ENCODE peak calls at places on chromosomes 16 and 17, in six cellular contexts. One of them, this sample, is unnamed.

GRCh38 chr16:89350701-89351380 is 133.3 kb downstream of the ZNF778 start:
- DNase-seq in CD8-positive, alpha-beta memory T cell: no peak
- DNase-seq in uterus: no peak
- DNase-seq in activated naive CD4-positive, alpha-beta T cell treated with anti-CD3 and anti-CD28 coated beads, Interleukin-2, amount 10 ng/mL, durations not matched to agents 7 days and 5 days: no peak
- DNase-seq in AG09309: no peak
- DNase-seq in fibroblast of the aortic adventitia: no peak
- DNase-seq in this sample: no peak

GRCh38 chr16:75614247-75614897 is 8.7 kb downstream of the ADAT1 start:
- DNase-seq in CD8-positive, alpha-beta memory T cell: no peak
- DNase-seq in AG09309: no peak
- DNase-seq in fibroblast of the aortic adventitia: peak
- DNase-seq in activated naive CD4-positive, alpha-beta T cell treated with anti-CD3 and anti-CD28 coated beads, Interleukin-2, amount 10 ng/mL, durations not matched to agents 7 days and 5 days: no peak
- DNase-seq in uterus: no peak
- DNase-seq in this sample: no peak

GRCh38 chr16:11254913-11255736 is 879 bp downstream of the SOCS1 start:
- DNase-seq in activated naive CD4-positive, alpha-beta T cell treated with anti-CD3 and anti-CD28 coated beads, Interleukin-2, amount 10 ng/mL, durations not matched to agents 7 days and 5 days: peak
- DNase-seq in AG09309: no peak
- DNase-seq in fibroblast of the aortic adventitia: peak
- DNase-seq in uterus: peak
- DNase-seq in CD8-positive, alpha-beta memory T cell: peak
- DNase-seq in this sample: peak

GRCh38 chr17:79667121-79667715 is 56.4 kb upstream of the RBFOX3 start:
- DNase-seq in uterus: peak
- DNase-seq in CD8-positive, alpha-beta memory T cell: no peak
- DNase-seq in AG09309: no peak
- DNase-seq in activated naive CD4-positive, alpha-beta T cell treated with anti-CD3 and anti-CD28 coated beads, Interleukin-2, amount 10 ng/mL, durations not matched to agents 7 days and 5 days: no peak
- DNase-seq in fibroblast of the aortic adventitia: no peak
- DNase-seq in this sample: peak

GRCh38 chr17:36117505-36118382 is 14.1 kb downstream of the CCL4 start:
- DNase-seq in uterus: no peak
- DNase-seq in AG09309: no peak
- DNase-seq in fibroblast of the aortic adventitia: no peak
- DNase-seq in CD8-positive, alpha-beta memory T cell: no peak
- DNase-seq in activated naive CD4-positive, alpha-beta T cell treated with anti-CD3 and anti-CD28 coated beads, Interleukin-2, amount 10 ng/mL, durations not matched to agents 7 days and 5 days: no peak
- DNase-seq in this sample: no peak

GRCh38 chr17:79678091-79678731 is 52.5 kb upstream of the ENPP7 start:
- DNase-seq in fibroblast of the aortic adventitia: no peak
- DNase-seq in activated naive CD4-positive, alpha-beta T cell treated with anti-CD3 and anti-CD28 coated beads, Interleukin-2, amount 10 ng/mL, durations not matched to agents 7 days and 5 days: no peak
- DNase-seq in AG09309: no peak
- DNase-seq in uterus: no peak
- DNase-seq in CD8-positive, alpha-beta memory T cell: no peak
- DNase-seq in this sample: peak

GRCh38 chr17:1992541-1992940 is 32.6 kb downstream of the RTN4RL1 start:
- DNase-seq in fibroblast of the aortic adventitia: no peak
- DNase-seq in activated naive CD4-positive, alpha-beta T cell treated with anti-CD3 and anti-CD28 coated beads, Interleukin-2, amount 10 ng/mL, durations not matched to agents 7 days and 5 days: no peak
- DNase-seq in AG09309: no peak
- DNase-seq in CD8-positive, alpha-beta memory T cell: no peak
- DNase-seq in uterus: no peak
- DNase-seq in this sample: no peak

GRCh38 chr17:32112416-32112815 is 29.9 kb upstream of the RHOT1 start:
- DNase-seq in AG09309: no peak
- DNase-seq in fibroblast of the aortic adventitia: no peak
- DNase-seq in activated naive CD4-positive, alpha-beta T cell treated with anti-CD3 and anti-CD28 coated beads, Interleukin-2, amount 10 ng/mL, durations not matched to agents 7 days and 5 days: no peak
- DNase-seq in uterus: no peak
- DNase-seq in CD8-positive, alpha-beta memory T cell: no peak
- DNase-seq in this sample: no peak

GRCh38 chr16:65070831-65071230 is 51.0 kb downstream of the CDH11 start:
- DNase-seq in uterus: peak
- DNase-seq in CD8-positive, alpha-beta memory T cell: no peak
- DNase-seq in AG09309: peak
- DNase-seq in activated naive CD4-positive, alpha-beta T cell treated with anti-CD3 and anti-CD28 coated beads, Interleukin-2, amount 10 ng/mL, durations not matched to agents 7 days and 5 days: no peak
- DNase-seq in fibroblast of the aortic adventitia: peak
- DNase-seq in this sample: no peak

GRCh38 chr16:67726106-67727034 is 7.3 kb upstream of the GFOD2 start:
- DNase-seq in CD8-positive, alpha-beta memory T cell: no peak
- DNase-seq in uterus: no peak
- DNase-seq in AG09309: no peak
- DNase-seq in activated naive CD4-positive, alpha-beta T cell treated with anti-CD3 and anti-CD28 coated beads, Interleukin-2, amount 10 ng/mL, durations not matched to agents 7 days and 5 days: no peak
- DNase-seq in fibroblast of the aortic adventitia: no peak
- DNase-seq in this sample: no peak

GRCh38 chr17:50210249-50211225 is 9.1 kb upstream of the COL1A1 start:
- DNase-seq in AG09309: peak
- DNase-seq in uterus: peak
- DNase-seq in activated naive CD4-positive, alpha-beta T cell treated with anti-CD3 and anti-CD28 coated beads, Interleukin-2, amount 10 ng/mL, durations not matched to agents 7 days and 5 days: no peak
- DNase-seq in CD8-positive, alpha-beta memory T cell: no peak
- DNase-seq in fibroblast of the aortic adventitia: peak
- DNase-seq in this sample: peak

GRCh38 chr16:86515420-86515779 is 5.1 kb downstream of the FOXF1 start:
- DNase-seq in CD8-positive, alpha-beta memory T cell: no peak
- DNase-seq in AG09309: no peak
- DNase-seq in activated naive CD4-positive, alpha-beta T cell treated with anti-CD3 and anti-CD28 coated beads, Interleukin-2, amount 10 ng/mL, durations not matched to agents 7 days and 5 days: no peak
- DNase-seq in uterus: no peak
- DNase-seq in fibroblast of the aortic adventitia: no peak
- DNase-seq in this sample: peak

GRCh38 chr17:40763752-40764151 is 8.2 kb downstream of the KRT26 start:
- DNase-seq in CD8-positive, alpha-beta memory T cell: no peak
- DNase-seq in uterus: no peak
- DNase-seq in AG09309: no peak
- DNase-seq in activated naive CD4-positive, alpha-beta T cell treated with anti-CD3 and anti-CD28 coated beads, Interleukin-2, amount 10 ng/mL, durations not matched to agents 7 days and 5 days: no peak
- DNase-seq in fibroblast of the aortic adventitia: no peak
- DNase-seq in this sample: no peak

GRCh38 chr17:74950207-74950606 is 14.5 kb downstream of the OTOP3 start:
- DNase-seq in AG09309: no peak
- DNase-seq in CD8-positive, alpha-beta memory T cell: no peak
- DNase-seq in activated naive CD4-positive, alpha-beta T cell treated with anti-CD3 and anti-CD28 coated beads, Interleukin-2, amount 10 ng/mL, durations not matched to agents 7 days and 5 days: no peak
- DNase-seq in uterus: no peak
- DNase-seq in fibroblast of the aortic adventitia: no peak
- DNase-seq in this sample: peak

GRCh38 chr17:9239821-9240658 is 218.7 kb downstream of the NTN1 start:
- DNase-seq in uterus: peak
- DNase-seq in fibroblast of the aortic adventitia: peak
- DNase-seq in activated naive CD4-positive, alpha-beta T cell treated with anti-CD3 and anti-CD28 coated beads, Interleukin-2, amount 10 ng/mL, durations not matched to agents 7 days and 5 days: peak
- DNase-seq in AG09309: no peak
- DNase-seq in CD8-positive, alpha-beta memory T cell: peak
- DNase-seq in this sample: peak

GRCh38 chr17:28201315-28201714 is 117.7 kb upstream of the TMEM97 start:
- DNase-seq in CD8-positive, alpha-beta memory T cell: no peak
- DNase-seq in uterus: no peak
- DNase-seq in activated naive CD4-positive, alpha-beta T cell treated with anti-CD3 and anti-CD28 coated beads, Interleukin-2, amount 10 ng/mL, durations not matched to agents 7 days and 5 days: no peak
- DNase-seq in fibroblast of the aortic adventitia: no peak
- DNase-seq in AG09309: no peak
- DNase-seq in this sample: no peak

GRCh38 chr16:30805056-30805369 is 18.0 kb upstream of the ZNF629 start:
- DNase-seq in uterus: no peak
- DNase-seq in fibroblast of the aortic adventitia: no peak
- DNase-seq in AG09309: no peak
- DNase-seq in CD8-positive, alpha-beta memory T cell: no peak
- DNase-seq in activated naive CD4-positive, alpha-beta T cell treated with anti-CD3 and anti-CD28 coated beads, Interleukin-2, amount 10 ng/mL, durations not matched to agents 7 days and 5 days: peak
- DNase-seq in this sample: no peak

GRCh38 chr16:55120408-55120807 is 189.7 kb downstream of the IRX5 start:
- DNase-seq in uterus: no peak
- DNase-seq in AG09309: peak
- DNase-seq in activated naive CD4-positive, alpha-beta T cell treated with anti-CD3 and anti-CD28 coated beads, Interleukin-2, amount 10 ng/mL, durations not matched to agents 7 days and 5 days: no peak
- DNase-seq in fibroblast of the aortic adventitia: no peak
- DNase-seq in CD8-positive, alpha-beta memory T cell: no peak
- DNase-seq in this sample: peak

GRCh38 chr17:19618015-19618414 is 30.5 kb upstream of the ALDH3A2 start:
- DNase-seq in AG09309: no peak
- DNase-seq in CD8-positive, alpha-beta memory T cell: no peak
- DNase-seq in uterus: no peak
- DNase-seq in activated naive CD4-positive, alpha-beta T cell treated with anti-CD3 and anti-CD28 coated beads, Interleukin-2, amount 10 ng/mL, durations not matched to agents 7 days and 5 days: no peak
- DNase-seq in fibroblast of the aortic adventitia: no peak
- DNase-seq in this sample: no peak

GRCh38 chr17:9432867-9433495 is 142.6 kb downstream of the STX8 start:
- DNase-seq in AG09309: peak
- DNase-seq in activated naive CD4-positive, alpha-beta T cell treated with anti-CD3 and anti-CD28 coated beads, Interleukin-2, amount 10 ng/mL, durations not matched to agents 7 days and 5 days: no peak
- DNase-seq in CD8-positive, alpha-beta memory T cell: no peak
- DNase-seq in fibroblast of the aortic adventitia: no peak
- DNase-seq in uterus: no peak
- DNase-seq in this sample: no peak

GRCh38 chr16:17572145-17572544 is 101.4 kb upstream of the XYLT1 start:
- DNase-seq in fibroblast of the aortic adventitia: no peak
- DNase-seq in AG09309: no peak
- DNase-seq in activated naive CD4-positive, alpha-beta T cell treated with anti-CD3 and anti-CD28 coated beads, Interleukin-2, amount 10 ng/mL, durations not matched to agents 7 days and 5 days: no peak
- DNase-seq in uterus: no peak
- DNase-seq in CD8-positive, alpha-beta memory T cell: no peak
- DNase-seq in this sample: no peak

GRCh38 chr17:65994679-65995078 is 197.3 kb downstream of the CEP112 start:
- DNase-seq in AG09309: no peak
- DNase-seq in CD8-positive, alpha-beta memory T cell: no peak
- DNase-seq in fibroblast of the aortic adventitia: no peak
- DNase-seq in activated naive CD4-positive, alpha-beta T cell treated with anti-CD3 and anti-CD28 coated beads, Interleukin-2, amount 10 ng/mL, durations not matched to agents 7 days and 5 days: no peak
- DNase-seq in uterus: no peak
- DNase-seq in this sample: no peak

GRCh38 chr17:56742601-56743000 is 91.1 kb downstream of the C17orf67 start:
- DNase-seq in fibroblast of the aortic adventitia: no peak
- DNase-seq in activated naive CD4-positive, alpha-beta T cell treated with anti-CD3 and anti-CD28 coated beads, Interleukin-2, amount 10 ng/mL, durations not matched to agents 7 days and 5 days: no peak
- DNase-seq in CD8-positive, alpha-beta memory T cell: no peak
- DNase-seq in AG09309: no peak
- DNase-seq in uterus: no peak
- DNase-seq in this sample: no peak

GRCh38 chr17:6870841-6871240 is 39.3 kb upstream of the TEKT1 start:
- DNase-seq in fibroblast of the aortic adventitia: no peak
- DNase-seq in AG09309: no peak
- DNase-seq in CD8-positive, alpha-beta memory T cell: no peak
- DNase-seq in activated naive CD4-positive, alpha-beta T cell treated with anti-CD3 and anti-CD28 coated beads, Interleukin-2, amount 10 ng/mL, durations not matched to agents 7 days and 5 days: no peak
- DNase-seq in uterus: no peak
- DNase-seq in this sample: no peak

GRCh38 chr17:57215317-57215716 is 41.0 kb upstream of the MSI2 start:
- DNase-seq in uterus: peak
- DNase-seq in fibroblast of the aortic adventitia: no peak
- DNase-seq in AG09309: no peak
- DNase-seq in activated naive CD4-positive, alpha-beta T cell treated with anti-CD3 and anti-CD28 coated beads, Interleukin-2, amount 10 ng/mL, durations not matched to agents 7 days and 5 days: no peak
- DNase-seq in CD8-positive, alpha-beta memory T cell: no peak
- DNase-seq in this sample: no peak

GRCh38 chr17:61317779-61318178 is 81.9 kb upstream of the TBX2 start:
- DNase-seq in AG09309: no peak
- DNase-seq in CD8-positive, alpha-beta memory T cell: no peak
- DNase-seq in uterus: no peak
- DNase-seq in fibroblast of the aortic adventitia: no peak
- DNase-seq in activated naive CD4-positive, alpha-beta T cell treated with anti-CD3 and anti-CD28 coated beads, Interleukin-2, amount 10 ng/mL, durations not matched to agents 7 days and 5 days: no peak
- DNase-seq in this sample: peak

GRCh38 chr17:38910325-38910724 is 15.1 kb upstream of the LASP1NB start:
- DNase-seq in AG09309: no peak
- DNase-seq in fibroblast of the aortic adventitia: no peak
- DNase-seq in activated naive CD4-positive, alpha-beta T cell treated with anti-CD3 and anti-CD28 coated beads, Interleukin-2, amount 10 ng/mL, durations not matched to agents 7 days and 5 days: no peak
- DNase-seq in uterus: peak
- DNase-seq in CD8-positive, alpha-beta memory T cell: no peak
- DNase-seq in this sample: no peak

GRCh38 chr17:33657181-33657580 is 364.1 kb upstream of the ASIC2 start:
- DNase-seq in uterus: no peak
- DNase-seq in CD8-positive, alpha-beta memory T cell: no peak
- DNase-seq in fibroblast of the aortic adventitia: no peak
- DNase-seq in activated naive CD4-positive, alpha-beta T cell treated with anti-CD3 and anti-CD28 coated beads, Interleukin-2, amount 10 ng/mL, durations not matched to agents 7 days and 5 days: no peak
- DNase-seq in AG09309: no peak
- DNase-seq in this sample: peak

GRCh38 chr16:16120382-16121184 is 102.7 kb downstream of the ABCC6 start:
- DNase-seq in activated naive CD4-positive, alpha-beta T cell treated with anti-CD3 and anti-CD28 coated beads, Interleukin-2, amount 10 ng/mL, durations not matched to agents 7 days and 5 days: no peak
- DNase-seq in CD8-positive, alpha-beta memory T cell: no peak
- DNase-seq in fibroblast of the aortic adventitia: peak
- DNase-seq in AG09309: no peak
- DNase-seq in uterus: peak
- DNase-seq in this sample: no peak

GRCh38 chr16:69283851-69284250 is 27.3 kb upstream of the VPS4A start:
- DNase-seq in fibroblast of the aortic adventitia: no peak
- DNase-seq in activated naive CD4-positive, alpha-beta T cell treated with anti-CD3 and anti-CD28 coated beads, Interleukin-2, amount 10 ng/mL, durations not matched to agents 7 days and 5 days: no peak
- DNase-seq in CD8-positive, alpha-beta memory T cell: no peak
- DNase-seq in AG09309: no peak
- DNase-seq in uterus: no peak
- DNase-seq in this sample: no peak

GRCh38 chr16:3857189-3858013 is 23.1 kb downstream of the CREBBP start:
- DNase-seq in AG09309: no peak
- DNase-seq in activated naive CD4-positive, alpha-beta T cell treated with anti-CD3 and anti-CD28 coated beads, Interleukin-2, amount 10 ng/mL, durations not matched to agents 7 days and 5 days: no peak
- DNase-seq in CD8-positive, alpha-beta memory T cell: no peak
- DNase-seq in fibroblast of the aortic adventitia: peak
- DNase-seq in uterus: peak
- DNase-seq in this sample: no peak

This sample was measured in H7.